ENCODE peak calls at places on chromosomes 5 and 9, in four cellular contexts. T is HFFc6, X is AML-193, C is MCF 10A. I is an unnamed sample.

GRCh38 chr9:89902450-89902849 is 297.6 kb downstream of the GADD45G start:
- DNase-seq in T (no peak), X (no peak), C (no peak), I (no peak)

GRCh38 chr5:8685704-8686103 is 816.8 kb downstream of the MTRR start:
- DNase-seq in T (no peak), X (no peak), C (no peak), I (no peak)

GRCh38 chr5:93186031-93186682 is 394.9 kb downstream of the NR2F1-AS1 start:
- DNase-seq in T (peak; percentile 81), X (no peak), C (peak; percentile 40), I (no peak)

GRCh38 chr9:12774861-12775367 is at the start of gene LURAP1L:
- DNase-seq in T (peak; percentile 47), X (no peak), C (peak; percentile 84), I (no peak)

GRCh38 chr9:99889120-99889519 is 17.3 kb upstream of the STX17 start:
- DNase-seq in T (no peak), X (no peak), C (no peak), I (no peak)

GRCh38 chr9:94936411-94936810 is 209.9 kb downstream of the AOPEP start:
- DNase-seq in T (no peak), X (no peak), C (no peak), I (no peak)

GRCh38 chr5:58133631-58134296 is 326.1 kb downstream of the PLK2 start:
- DNase-seq in T (peak; percentile 82), X (no peak), C (peak; percentile 66), I (no peak)

GRCh38 chr5:172496671-172497371 is 42.5 kb upstream of the SH3PXD2B start:
- DNase-seq in T (peak; percentile 2), X (no peak), C (no peak), I (no peak)

GRCh38 chr5:77791356-77791755 is 15.2 kb upstream of the TBCA start:
- DNase-seq in T (no peak), X (no peak), C (no peak), I (no peak)